ENCODE peak calls at places on chromosomes 16 and 17, in six cellular contexts. U is mammary epithelial cell, Y is K562, O is stomach, L is lung, P is heart left ventricle. C is an unnamed sample.

GRCh38 chr16:878071-878784 is 77.7 kb upstream of the GNG13 start:
- DNase-seq in P (no peak), U (no peak), L (no peak), Y (peak; percentile 49), O (no peak), C (no peak)

GRCh38 chr17:60160829-60161501 is 11.2 kb downstream of the CA4 start:
- DNase-seq in O (no peak), Y (no peak), P (no peak), U (no peak), L (no peak), C (no peak)

GRCh38 chr17:59387351-59388069 is 56.1 kb downstream of the YPEL2 start:
- DNase-seq in P (no peak), Y (no peak), U (no peak), O (no peak), L (no peak), C (peak; percentile 8)

GRCh38 chr16:79294568-79294967 is 306.0 kb downstream of the MAF start:
- DNase-seq in U (no peak), O (no peak), P (no peak), Y (no peak), L (no peak), C (no peak)

GRCh38 chr17:40058151-40058784 is 4.1 kb upstream of the MED24 start:
- DNase-seq in Y (no peak), P (no peak), U (no peak), L (no peak), O (no peak), C (peak; percentile 46)

GRCh38 chr17:3792481-3792880 is 8.5 kb downstream of the ITGAE start:
- DNase-seq in L (no peak), P (no peak), U (no peak), Y (no peak), O (peak; percentile 63), C (no peak)

GRCh38 chr17:4235372-4236279 is 28.2 kb downstream of the ANKFY1 start:
- DNase-seq in O (no peak), P (no peak), U (no peak), L (no peak), Y (no peak), C (peak; percentile 57)

GRCh38 chr17:10105513-10106001 is 92.8 kb downstream of the GAS7 start:
- DNase-seq in O (no peak), P (peak; percentile 60), Y (no peak), L (no peak), U (no peak), C (peak; percentile 90)

GRCh38 chr17:47815106-47815918 is 6.3 kb downstream of the OSBPL7 start:
- DNase-seq in L (no peak), Y (no peak), O (no peak), U (no peak), P (no peak), C (no peak)

GRCh38 chr17:37446027-37446426 is 39.3 kb downstream of the TADA2A start:
- DNase-seq in O (no peak), P (no peak), Y (no peak), U (no peak), L (no peak), C (no peak)

GRCh38 chr17:64354824-64355535 is 35.7 kb downstream of the PECAM1 start:
- DNase-seq in Y (no peak), P (no peak), O (no peak), U (no peak), L (no peak), C (peak; percentile 79)

GRCh38 chr16:55508941-55509920 is at the start of gene LPCAT2:
- DNase-seq in P (peak; percentile 82), Y (peak; percentile 95), L (peak; percentile 89), U (peak; percentile 84), O (peak; percentile 91), C (peak; percentile 92)
- H3K4me3 ChIP-seq in P (peak within 1 kb of the TSS; percentile 78), Y (peak within 1 kb of the TSS; percentile 64), L (peak within 1 kb of the TSS; percentile 34), U (peak within 1 kb of the TSS; percentile 85), O (peak within 1 kb of the TSS; percentile 63), C (peak within 1 kb of the TSS; percentile 82)

DNA sequence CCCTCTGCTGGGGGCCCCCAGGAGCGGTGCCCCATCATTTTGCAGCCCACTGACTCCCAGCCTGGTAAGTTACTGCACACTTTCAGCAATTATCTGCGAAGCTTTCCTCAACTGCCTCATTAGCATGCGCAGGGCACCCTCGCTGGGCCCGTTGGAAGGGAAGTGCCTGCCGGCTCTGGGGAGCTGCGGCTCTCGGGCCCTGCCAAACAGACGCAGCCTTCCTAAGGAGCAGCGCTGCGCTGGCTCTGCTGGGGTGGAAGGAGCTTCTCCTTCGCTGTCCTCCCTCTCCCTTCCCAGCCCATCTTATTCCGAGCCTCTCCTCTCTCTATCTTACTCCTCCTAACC is 71.0 kb downstream of the RBBP6 start:
- DNase-seq in O (no peak), L (no peak), U (peak; percentile 9), P (peak; percentile 8), Y (no peak), C (peak; percentile 51)
- H3K4me3 ChIP-seq in O (peak overlapping the region; percentile 35), L (no peak overlapping the region), U (peak overlapping the region; percentile 22), P (peak overlapping the region; percentile 49), Y (no peak overlapping the region), C (peak overlapping the region; percentile 13)

GRCh38 chr17:79113699-79114098 is 39.1 kb downstream of the ENGASE start:
- DNase-seq in P (no peak), O (no peak), U (no peak), L (no peak), Y (no peak), C (no peak)

GRCh38 chr17:79116575-79117368 is 42.1 kb downstream of the ENGASE start:
- DNase-seq in O (no peak), Y (peak; percentile 37), U (no peak), P (no peak), L (no peak), C (no peak)

GRCh38 chr17:79115487-79115886 is 40.9 kb downstream of the ENGASE start:
- DNase-seq in Y (no peak), P (no peak), O (no peak), U (no peak), L (no peak), C (no peak)

GRCh38 chr17:79112471-79112870 is 37.8 kb downstream of the ENGASE start:
- DNase-seq in U (no peak), Y (no peak), P (no peak), L (no peak), O (no peak), C (no peak)

GRCh38 chr17:79114455-79115301 is 40.1 kb downstream of the ENGASE start:
- DNase-seq in O (peak; percentile 54), L (peak; percentile 67), P (peak; percentile 46), Y (no peak), U (peak; percentile 54), C (no peak)
- H3K4me3 ChIP-seq in O (no peak overlapping the region), L (no peak overlapping the region), P (no peak overlapping the region), Y (no peak overlapping the region), U (no peak overlapping the region), C (no peak overlapping the region)

GRCh38 chr17:78934681-78935418 is 9.7 kb upstream of the TIMP2 start:
- DNase-seq in U (no peak), O (no peak), Y (no peak), L (no peak), P (no peak), C (peak; percentile 41)

GRCh38 chr17:78933025-78933958 is 8.1 kb upstream of the TIMP2 start:
- DNase-seq in L (peak; percentile 43), P (no peak), U (peak; percentile 89), Y (no peak), O (peak; percentile 64), C (peak; percentile 99)

GRCh38 chr17:78935419-78936323 is 10.5 kb upstream of the TIMP2 start:
- DNase-seq in U (no peak), P (peak; percentile 56), O (peak; percentile 41), L (peak; percentile 39), Y (no peak), C (peak; percentile 98)

GRCh38 chr17:78937561-78937960 is 12.4 kb upstream of the TIMP2 start:
- DNase-seq in Y (peak; percentile 44), P (no peak), U (no peak), O (no peak), L (no peak), C (no peak)

GRCh38 chr17:78933959-78934568 is 8.9 kb upstream of the TIMP2 start:
- DNase-seq in Y (no peak), U (peak; percentile 90), O (peak; percentile 96), P (peak; percentile 94), L (peak; percentile 86), C (peak; percentile 99)
- H3K4me3 ChIP-seq in Y (no peak overlapping the region), U (no peak overlapping the region), O (no peak overlapping the region), P (peak overlapping the region; percentile 40), L (no peak overlapping the region), C (peak overlapping the region; percentile 19)